ENCODE peak calls at places on chromosomes 4 and X, in six cellular contexts. D is HL-60; A is upper lobe of right lung; J is tibial artery; V is testis; L is CD8-positive, alpha-beta T cell. P is an unnamed sample.

GRCh38 chr4:74410272-74410671 is 34.7 kb upstream of the AREG start:
- DNase-seq in D (no peak), A (no peak), J (no peak), V (no peak), L (no peak), P (no peak)

GRCh38 chrX:107654778-107655761 is 26.8 kb downstream of the PRPS1 start:
- DNase-seq in D (peak), A (peak), J (peak), V (no peak), L (peak), P (peak)

GRCh38 chr4:152363086-152363485 is 172.8 kb downstream of the FBXW7 start:
- DNase-seq in D (no peak), A (no peak), J (no peak), V (no peak), L (no peak), P (no peak)

GRCh38 chr4:15778191-15778741 is at the start of gene CD38:
- DNase-seq in D (peak), A (peak), J (peak), V (no peak), L (no peak), P (peak)

GRCh38 chr4:113834302-113834701 is 72.8 kb upstream of the CAMK2D start:
- DNase-seq in D (no peak), A (no peak), J (no peak), V (no peak), L (no peak), P (no peak)

GRCh38 chrX:13092455-13092941 is 48.1 kb upstream of the FAM9C start:
- DNase-seq in D (peak), A (peak), J (no peak), V (no peak), L (peak), P (no peak)

GRCh38 chrX:124268099-124268498 is 64.4 kb upstream of the TEX13D start:
- DNase-seq in D (no peak), A (no peak), J (no peak), V (no peak), L (no peak), P (no peak)

GRCh38 chr4:21885241-21885640 is 63.3 kb downstream of the KCNIP4 start:
- DNase-seq in D (no peak), A (no peak), J (no peak), V (no peak), L (no peak), P (no peak)

GRCh38 chr4:24686866-24687672 is 102.7 kb upstream of the DHX15 start:
- DNase-seq in D (no peak), A (peak), J (no peak), V (peak), L (no peak), P (no peak)

GRCh38 chr4:128462104-128462783 is 174.6 kb upstream of the PGRMC2 start:
- DNase-seq in D (no peak), A (no peak), J (no peak), V (peak), L (no peak), P (no peak)

GRCh38 chr4:23789765-23790164 is 100.1 kb downstream of the PPARGC1A start:
- DNase-seq in D (no peak), A (no peak), J (peak), V (no peak), L (no peak), P (no peak)

GRCh38 chr4:11729548-11729947 is 300.9 kb upstream of the HS3ST1 start:
- DNase-seq in D (no peak), A (no peak), J (no peak), V (no peak), L (no peak), P (no peak)

GRCh38 chr4:119310826-119311225 is 11.1 kb downstream of the FABP2 start:
- DNase-seq in D (no peak), A (no peak), J (no peak), V (no peak), L (no peak), P (no peak)

GRCh38 chr4:176959980-176960379 is 167.3 kb upstream of the VEGFC start:
- DNase-seq in D (no peak), A (no peak), J (no peak), V (no peak), L (no peak), P (no peak)

GRCh38 chr4:61068745-61069144 is 131.4 kb upstream of the ADGRL3 start:
- DNase-seq in D (no peak), A (no peak), J (no peak), V (no peak), L (no peak), P (no peak)

GRCh38 chrX:107711521-107712041 is 64.0 kb downstream of the TSC22D3 start:
- DNase-seq in D (no peak), A (no peak), J (peak), V (no peak), L (peak), P (no peak)

GRCh38 chr4:15376594-15376993 is 51.2 kb upstream of the C1QTNF7 start:
- DNase-seq in D (no peak), A (no peak), J (no peak), V (no peak), L (no peak), P (no peak)

GRCh38 chrX:10485331-10485730 is 135.1 kb downstream of the MID1 start:
- DNase-seq in D (no peak), A (no peak), J (no peak), V (no peak), L (no peak), P (no peak)

GRCh38 chr4:88661724-88662123 is 35.9 kb downstream of the NAP1L5 start:
- DNase-seq in D (no peak), A (no peak), J (no peak), V (no peak), L (no peak), P (no peak)

GRCh38 chrX:47662144-47662657 is 3.2 kb upstream of the UXT start:
- DNase-seq in D (no peak), A (no peak), J (no peak), V (no peak), L (no peak), P (no peak)

GRCh38 chr4:15649914-15650545 is 5.1 kb downstream of the FBXL5 start:
- DNase-seq in D (peak), A (no peak), J (no peak), V (peak), L (peak), P (no peak)

GRCh38 chr4:97493815-97494518 is 649.3 kb downstream of the STPG2 start:
- DNase-seq in D (no peak), A (no peak), J (no peak), V (no peak), L (no peak), P (no peak)

GRCh38 chr4:115234405-115235093 is 121.1 kb upstream of the NDST4 start:
- DNase-seq in D (peak), A (no peak), J (no peak), V (no peak), L (no peak), P (no peak)

GRCh38 chr4:75666299-75666698 is 6.9 kb downstream of the G3BP2 start:
- DNase-seq in D (no peak), A (no peak), J (no peak), V (no peak), L (no peak), P (no peak)

GRCh38 chr4:30182786-30183185 is 537.4 kb upstream of the PCDH7 start:
- DNase-seq in D (no peak), A (no peak), J (no peak), V (no peak), L (no peak), P (no peak)

GRCh38 chr4:41183021-41183553 is 31.3 kb downstream of the APBB2 start:
- DNase-seq in D (no peak), A (no peak), J (no peak), V (no peak), L (no peak), P (no peak)

GRCh38 chr4:161254375-161254774 is 909.4 kb downstream of the FSTL5 start:
- DNase-seq in D (no peak), A (no peak), J (no peak), V (no peak), L (no peak), P (no peak)

GRCh38 chr4:13528823-13529129 is 15.5 kb downstream of the NKX3-2 start:
- DNase-seq in D (no peak), A (no peak), J (no peak), V (no peak), L (no peak), P (no peak)

GRCh38 chrX:21745756-21746155 is 12.2 kb downstream of the SMPX start:
- DNase-seq in D (peak), A (no peak), J (no peak), V (peak), L (peak), P (no peak)

GRCh38 chrX:38175140-38175539 is 45.5 kb downstream of the SRPX start:
- DNase-seq in D (peak), A (no peak), J (no peak), V (peak), L (no peak), P (no peak)

GRCh38 chr4:155017426-155017825 is 191.0 kb upstream of the NPY2R start:
- DNase-seq in D (no peak), A (no peak), J (no peak), V (no peak), L (no peak), P (no peak)

GRCh38 chr4:125393825-125394224 is 79.1 kb downstream of the FAT4 start:
- DNase-seq in D (no peak), A (no peak), J (no peak), V (no peak), L (no peak), P (no peak)
- H3K27ac ChIP-seq in D (no peak), A (no peak), J (peak), V (no peak), L (no peak), P (no peak)

DNA sequence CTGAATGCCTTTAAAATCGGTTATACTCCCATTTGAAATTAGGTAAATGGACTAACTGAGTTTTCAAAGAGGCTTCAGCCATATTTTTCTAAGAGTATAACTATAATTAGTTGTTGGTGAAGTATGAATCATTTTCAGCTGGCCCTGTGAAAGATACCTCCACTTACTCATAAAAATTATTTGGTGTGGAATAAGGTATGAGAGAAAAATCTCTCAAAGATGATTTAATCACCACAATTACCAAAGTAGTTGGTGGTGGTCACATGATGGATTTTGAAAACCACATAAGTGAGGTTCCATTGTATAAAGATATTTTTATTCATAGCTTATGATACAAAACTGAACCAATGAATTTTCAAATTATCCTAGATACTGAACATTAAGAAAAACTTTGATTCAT is 9.0 kb upstream of the KLHL2 start:
- DNase-seq in D (no peak), A (no peak), J (no peak), V (no peak), L (no peak), P (no peak)
- H3K27ac ChIP-seq in D (no peak), A (no peak), J (no peak), V (no peak), L (no peak), P (no peak)

GRCh38 chr4:84879651-84880200 is 86.8 kb downstream of the WDFY3 start:
- DNase-seq in D (no peak), A (no peak), J (no peak), V (no peak), L (no peak), P (no peak)
- H3K27ac ChIP-seq in D (no peak), A (no peak), J (no peak), V (no peak), L (no peak), P (no peak)

DNA sequence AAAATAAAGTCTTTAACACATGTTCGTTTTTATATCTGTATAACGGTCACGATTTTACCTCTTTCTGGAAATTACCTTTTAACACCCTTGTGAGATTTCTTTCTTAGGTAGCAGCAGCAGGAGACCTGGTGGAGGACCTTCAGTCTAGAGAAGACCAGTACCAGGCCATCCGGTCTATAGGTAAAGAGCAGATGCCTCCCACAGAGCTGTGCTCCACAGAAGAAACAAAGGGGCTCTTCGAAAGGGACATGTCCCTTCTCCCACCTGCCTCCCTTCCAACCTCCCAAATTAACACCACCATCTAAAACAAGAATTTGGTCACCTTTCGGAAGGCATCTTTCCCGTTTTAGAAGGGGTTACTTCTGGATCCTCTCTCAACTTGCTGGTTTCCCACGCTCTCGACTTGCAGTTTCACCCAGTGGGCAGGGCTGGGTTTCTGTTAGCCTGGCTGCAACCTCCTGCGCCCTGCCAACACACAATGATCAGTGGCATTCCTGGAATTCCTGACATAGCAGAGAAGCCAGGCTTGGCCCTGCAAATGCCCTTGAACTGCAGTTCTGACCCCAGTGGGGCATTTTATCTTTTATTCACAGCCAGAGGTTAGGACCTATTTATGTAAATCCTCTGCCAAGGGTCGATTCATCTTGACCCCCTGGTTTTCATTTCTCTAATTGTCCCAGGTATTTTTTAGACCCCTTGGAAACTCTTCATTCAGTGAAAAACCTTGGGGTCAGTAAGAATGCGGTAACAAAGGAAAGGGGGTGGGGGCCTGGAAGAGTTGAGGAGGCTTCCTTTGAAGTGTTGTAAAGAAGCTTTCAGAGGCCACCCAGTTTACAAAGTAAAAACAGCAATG is 217.8 kb downstream of the ZNF674 start:
- DNase-seq in D (no peak), A (peak), J (no peak), V (peak), L (no peak), P (no peak)
- H3K27ac ChIP-seq in D (no peak), A (peak), J (peak), V (no peak), L (no peak), P (no peak)

GRCh38 chrX:16435399-16435986 is 214.5 kb upstream of the S100G start:
- DNase-seq in D (no peak), A (no peak), J (no peak), V (no peak), L (no peak), P (no peak)

GRCh38 chrX:16431266-16431665 is 218.7 kb upstream of the S100G start:
- DNase-seq in D (no peak), A (no peak), J (no peak), V (no peak), L (no peak), P (no peak)

GRCh38 chrX:16429391-16429790 is 220.6 kb upstream of the S100G start:
- DNase-seq in D (no peak), A (no peak), J (no peak), V (no peak), L (no peak), P (no peak)

GRCh38 chrX:16436348-16437188 is 213.4 kb upstream of the S100G start:
- DNase-seq in D (peak), A (peak), J (peak), V (peak), L (peak), P (peak)

DNA sequence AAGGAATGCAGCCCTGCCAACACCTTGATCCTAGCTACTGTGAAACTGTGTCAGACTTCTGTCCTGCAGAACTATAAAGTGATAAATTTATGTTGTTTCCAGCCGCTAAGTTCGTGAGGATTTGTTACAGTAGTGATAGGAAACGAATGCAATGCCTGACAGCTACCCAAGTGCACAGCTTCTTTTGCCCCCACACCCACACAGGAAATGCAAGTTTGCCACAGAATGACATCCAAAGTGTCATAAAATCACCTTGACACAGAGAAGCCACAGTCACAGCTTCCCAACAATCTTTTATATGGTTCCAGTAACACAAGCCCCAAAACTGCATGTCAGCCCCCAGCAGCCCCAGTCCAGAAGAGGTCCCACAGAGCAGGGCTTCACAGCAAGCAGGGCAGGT is 216.9 kb upstream of the S100G start:
- DNase-seq in D (no peak), A (no peak), J (no peak), V (no peak), L (no peak), P (no peak)
- H3K27ac ChIP-seq in D (no peak), A (no peak), J (no peak), V (no peak), L (no peak), P (no peak)

DNA sequence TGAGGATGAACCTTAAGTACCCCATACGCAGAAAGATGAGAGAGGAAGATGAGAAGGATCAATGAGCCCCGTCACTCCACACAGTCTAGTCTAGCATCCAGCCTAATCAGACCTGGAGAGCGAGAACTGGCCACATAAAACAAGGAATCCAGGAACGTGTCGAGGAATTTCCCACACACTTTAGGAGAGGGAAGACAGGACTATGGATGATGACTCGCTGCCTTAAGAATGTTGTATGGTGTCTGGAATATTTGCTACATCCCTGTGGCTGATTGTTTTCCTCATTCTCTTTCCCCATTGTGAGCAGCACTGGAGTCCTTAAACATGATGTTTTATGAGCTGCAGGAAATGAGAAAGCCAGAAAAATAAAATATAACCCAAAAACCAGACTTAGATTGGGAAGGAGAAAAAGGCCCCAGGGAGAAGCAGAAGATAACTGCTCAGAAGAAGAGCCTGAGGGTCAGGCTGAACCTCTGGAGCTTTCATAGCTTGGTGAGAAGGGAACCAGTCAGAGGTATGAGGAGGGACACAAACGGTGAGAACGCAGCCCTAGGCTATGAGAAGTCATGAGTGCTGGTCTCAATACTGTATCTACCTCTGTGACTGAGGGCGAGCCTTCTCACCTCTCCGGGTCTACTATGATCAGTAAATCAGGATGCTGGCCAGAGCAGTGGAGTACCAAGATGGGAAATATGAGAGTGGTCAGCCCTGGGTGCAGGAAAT is 139.5 kb upstream of the NOCT start:
- DNase-seq in D (no peak), A (no peak), J (no peak), V (no peak), L (no peak), P (no peak)
- H3K27ac ChIP-seq in D (no peak), A (no peak), J (no peak), V (no peak), L (no peak), P (no peak)

GRCh38 chr4:139886798-139887197 is 221.2 kb downstream of the MGST2 start:
- DNase-seq in D (no peak), A (no peak), J (no peak), V (no peak), L (no peak), P (no peak)

GRCh38 chr4:139889901-139890300 is 224.3 kb downstream of the MGST2 start:
- DNase-seq in D (no peak), A (no peak), J (no peak), V (no peak), L (no peak), P (no peak)

GRCh38 chr4:139887378-139887801 is 221.8 kb downstream of the MGST2 start:
- DNase-seq in D (no peak), A (no peak), J (no peak), V (no peak), L (no peak), P (no peak)

GRCh38 chr4:139889194-139889762 is 223.7 kb downstream of the MGST2 start:
- DNase-seq in D (no peak), A (no peak), J (no peak), V (no peak), L (no peak), P (no peak)

DNA sequence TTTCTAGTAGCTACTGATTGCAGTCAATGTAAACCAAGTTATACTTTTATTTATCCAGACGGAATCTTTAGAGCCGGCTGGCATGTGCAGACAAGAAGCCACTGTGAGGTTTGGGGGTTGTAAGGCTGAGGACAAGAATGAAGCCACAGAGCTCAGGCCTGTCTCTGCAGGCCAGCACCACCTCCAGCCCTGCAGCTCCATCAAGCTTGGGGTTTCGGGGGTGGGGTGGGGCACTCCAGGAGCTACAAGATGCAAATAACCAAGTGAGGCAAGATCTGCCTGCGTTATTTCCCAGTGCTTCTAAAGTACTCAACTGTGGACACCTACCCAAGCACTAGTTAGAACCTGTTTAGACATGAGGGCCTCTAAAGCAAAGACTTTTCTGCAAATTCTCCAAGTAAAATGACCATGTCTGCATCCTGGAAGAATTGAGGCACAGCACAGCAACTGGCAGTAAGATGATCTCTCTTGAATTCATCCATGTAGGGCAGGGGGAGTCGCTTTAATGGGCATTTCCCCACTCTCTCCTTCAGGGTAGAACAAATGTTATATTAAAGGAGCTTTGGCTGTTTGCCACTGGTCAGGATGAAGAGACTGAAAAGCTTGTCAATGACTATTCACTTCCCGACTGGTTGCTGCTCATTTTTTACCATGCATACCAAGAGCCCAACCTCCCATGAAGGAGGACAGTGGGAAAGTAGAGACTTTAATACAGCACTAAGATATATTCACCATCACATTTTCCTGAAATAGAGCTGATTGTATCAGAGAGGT is 222.5 kb downstream of the MGST2 start:
- DNase-seq in D (no peak), A (peak), J (no peak), V (no peak), L (no peak), P (no peak)
- H3K27ac ChIP-seq in D (no peak), A (peak), J (peak), V (no peak), L (no peak), P (no peak)